ENCODE peak calls at places on chromosomes 6 and 20, in four cellular contexts. E is stimulated activated naive CD8-positive, alpha-beta T cell treated with anti-CD3 and anti-CD28 coated beads, Interleukin-15, Interleukin-2, amounts not matched to agents 100 U/mL and 50 U/mL, for 24 hours; I is non-pigmented ciliary epithelial cell; N is glutamatergic neuron. L is an unnamed sample.

GRCh38 chr6:140379919-140380318 is 1005.5 kb upstream of the CITED2 start:
- DNase-seq in E (no peak), I (peak), N (no peak), L (no peak)

GRCh38 chr6:44696686-44697085 is 309.2 kb downstream of the CDC5L start:
- DNase-seq in E (no peak), I (no peak), N (no peak), L (no peak)

GRCh38 chr6:95548188-95548837 is 29.0 kb upstream of the MANEA start:
- DNase-seq in E (no peak), I (no peak), N (peak), L (no peak)

GRCh38 chr6:111159628-111160027 is 72.3 kb downstream of the SLC16A10 start:
- DNase-seq in E (no peak), I (no peak), N (no peak), L (no peak)

GRCh38 chr20:33437141-33437911 is 6.2 kb downstream of the SNTA1 start:
- DNase-seq in E (no peak), I (no peak), N (no peak), L (no peak)

GRCh38 chr6:154945271-154945890 is 49.7 kb upstream of the TIAM2 start:
- DNase-seq in E (no peak), I (no peak), N (no peak), L (no peak)

GRCh38 chr6:134964451-134965203 is 14.7 kb upstream of the ALDH8A1 start:
- DNase-seq in E (no peak), I (no peak), N (no peak), L (no peak)

GRCh38 chr6:76774750-76775396 is 688.4 kb downstream of the HTR1B start:
- DNase-seq in E (no peak), I (no peak), N (no peak), L (no peak)

GRCh38 chr6:40358473-40359460 is 228.4 kb downstream of the LRFN2 start:
- DNase-seq in E (no peak), I (no peak), N (no peak), L (no peak)

GRCh38 chr6:139407718-139408222 is 33.3 kb upstream of the CITED2 start:
- DNase-seq in E (no peak), I (peak), N (no peak), L (peak)

GRCh38 chr20:25470045-25470444 is 62.6 kb downstream of the GINS1 start:
- DNase-seq in E (peak), I (no peak), N (peak), L (peak)

GRCh38 chr20:54320148-54320607 is 112.3 kb downstream of the PFDN4 start:
- DNase-seq in E (no peak), I (peak), N (no peak), L (peak)

GRCh38 chr6:120077489-120077888 is 727.9 kb upstream of the MAN1A1 start:
- DNase-seq in E (no peak), I (no peak), N (no peak), L (no peak)

GRCh38 chr6:47464052-47464451 is 13.5 kb upstream of the CD2AP start:
- DNase-seq in E (no peak), I (no peak), N (no peak), L (no peak)

GRCh38 chr6:29967379-29968010 is 25.2 kb downstream of the HLA-A start:
- DNase-seq in E (no peak), I (no peak), N (no peak), L (peak)

GRCh38 chr6:84432616-84433015 is 205.2 kb upstream of the CEP162 start:
- DNase-seq in E (no peak), I (no peak), N (no peak), L (no peak)

GRCh38 chr6:132537145-132537544 is 932 bp upstream of the TAAR9 start:
- DNase-seq in E (no peak), I (no peak), N (no peak), L (no peak)

GRCh38 chr6:156427345-156427744 is 349.8 kb upstream of the ARID1B start:
- DNase-seq in E (no peak), I (peak), N (no peak), L (peak)

GRCh38 chr20:881051-881820 is 34.9 kb downstream of the ANGPT4 start:
- DNase-seq in E (peak), I (no peak), N (no peak), L (peak)

GRCh38 chr6:137234505-137234863 is 15.3 kb upstream of the IFNGR1 start:
- DNase-seq in E (no peak), I (no peak), N (no peak), L (peak)

GRCh38 chr6:56593801-56594318 is 48.8 kb downstream of the DST start:
- DNase-seq in E (no peak), I (no peak), N (no peak), L (no peak)

GRCh38 chr6:16504608-16505007 is 256.7 kb downstream of the ATXN1 start:
- DNase-seq in E (no peak), I (no peak), N (no peak), L (no peak)

GRCh38 chr6:20669571-20670314 is 135.5 kb downstream of the CDKAL1 start:
- DNase-seq in E (no peak), I (no peak), N (no peak), L (no peak)

GRCh38 chr20:1265226-1265915 is 723 bp upstream of the SNPH start:
- DNase-seq in E (no peak), I (no peak), N (no peak), L (no peak)

GRCh38 chr20:3090565-3090964 is 6.0 kb upstream of the AVP start:
- DNase-seq in E (no peak), I (no peak), N (no peak), L (no peak)

GRCh38 chr6:31792741-31793140 is 2.8 kb downstream of the VARS1 start:
- DNase-seq in E (peak), I (no peak), N (no peak), L (no peak)

GRCh38 chr20:44700306-44700705 is 14.9 kb upstream of the CCN5 start:
- DNase-seq in E (no peak), I (no peak), N (peak), L (no peak)

GRCh38 chr6:112839525-112839961 is 492.4 kb downstream of the RFPL4B start:
- DNase-seq in E (no peak), I (peak), N (no peak), L (no peak)

GRCh38 chr20:34089655-34090324 is 22.3 kb downstream of the EIF2S2 start:
- DNase-seq in E (no peak), I (no peak), N (no peak), L (no peak)